ENCODE peak calls at places on chromosomes 12 and 14, in six cellular contexts. M is HFFc6, U is fibroblast of pulmonary artery, S is tibial nerve, Q is fibroblast of lung, C is A549. P is an unnamed sample.

GRCh38 chr12:1925125-1925963 is 6.9 kb upstream of the CACNA2D4 start:
- DNase-seq in M (no peak), C (no peak), Q (no peak), S (no peak), U (no peak), P (no peak)

GRCh38 chr12:93031028-93031427 is 101.9 kb upstream of the EEA1 start:
- DNase-seq in M (no peak), S (no peak), Q (no peak), U (no peak), C (no peak), P (no peak)

GRCh38 chr12:2453076-2453806 is 341.5 kb upstream of the FKBP4 start:
- DNase-seq in Q (no peak), C (no peak), M (no peak), U (no peak), S (no peak), P (no peak)

GRCh38 chr12:79121486-79121885 is 256.9 kb downstream of the SYT1 start:
- DNase-seq in C (peak; percentile 6), S (no peak), Q (no peak), U (peak; percentile 8), M (no peak), P (no peak)

GRCh38 chr12:82461851-82462250 is 103.5 kb downstream of the METTL25 start:
- DNase-seq in U (peak; percentile 11), M (no peak), C (no peak), Q (no peak), S (no peak), P (no peak)

GRCh38 chr14:61475316-61475715 is 153.9 kb downstream of the PRKCH start:
- DNase-seq in C (peak; percentile 53), Q (peak; percentile 63), S (no peak), M (peak; percentile 67), U (peak; percentile 91), P (peak; percentile 58)

GRCh38 chr12:79690156-79690605 is 583 bp downstream of the PAWR start:
- DNase-seq in M (peak; percentile 22), C (no peak), U (no peak), Q (no peak), S (peak; percentile 7), P (no peak)

GRCh38 chr12:65740873-65741600 is 83.2 kb upstream of the HMGA2 start:
- DNase-seq in U (peak; percentile 84), M (peak; percentile 51), Q (peak; percentile 79), C (peak; percentile 82), S (peak; percentile 71), P (peak; percentile 92)

GRCh38 chr14:81256289-81256960 is 35.7 kb upstream of the GTF2A1 start:
- DNase-seq in M (no peak), C (no peak), U (no peak), S (no peak), Q (no peak), P (no peak)

DNA sequence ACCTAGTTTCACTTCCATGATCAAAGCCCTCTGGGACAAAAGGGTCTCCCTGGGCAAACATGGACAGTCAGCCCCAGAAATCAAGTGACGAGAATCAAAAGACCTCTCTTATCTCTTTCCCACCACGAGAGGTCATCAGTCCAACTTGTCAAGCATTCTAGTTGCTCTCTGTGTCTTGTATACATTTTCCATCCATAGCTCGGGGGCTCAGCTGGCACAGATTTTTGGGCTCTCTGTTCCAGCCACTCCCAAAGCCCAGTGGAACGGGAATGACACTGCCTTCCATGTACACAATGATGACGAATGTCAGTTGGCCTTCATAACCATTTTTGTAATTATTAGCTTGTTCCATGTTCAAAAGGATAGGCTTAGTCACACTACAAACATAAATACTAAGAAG is 29.7 kb downstream of the NOS1 start:
- DNase-seq in M (no peak), S (no peak), C (peak; percentile 27), Q (no peak), U (no peak), P (no peak)
- TF ChIP-seq CTCF in M (no peak), S (no peak), C (peak; percentile 45), Q (no peak), U (no peak), P (no peak)

GRCh38 chr14:46344327-46344937 is 307.1 kb downstream of the RPL10L start:
- DNase-seq in U (peak; percentile 2), M (peak; percentile 6), S (no peak), Q (peak; percentile 10), C (no peak), P (peak; percentile 4)
- TF ChIP-seq CTCF in U (peak; percentile 16), M (peak; percentile 72), S (no peak), Q (peak; percentile 35), C (peak; percentile 33), P (peak; percentile 73)

GRCh38 chr14:104974146-104974541 is 4.0 kb downstream of the AHNAK2 start:
- DNase-seq in Q (no peak), S (no peak), U (no peak), M (no peak), C (no peak), P (no peak)

GRCh38 chr14:104973215-104974145 is 4.7 kb downstream of the AHNAK2 start:
- DNase-seq in M (peak; percentile 95), Q (peak; percentile 97), S (peak; percentile 64), U (peak; percentile 95), C (peak; percentile 85), P (no peak)

GRCh38 chr14:104970231-104971068 is 7.7 kb downstream of the AHNAK2 start:
- DNase-seq in Q (peak; percentile 92), C (peak; percentile 78), M (peak; percentile 81), U (peak; percentile 80), S (peak; percentile 72), P (no peak)

GRCh38 chr14:104971447-104972240 is 6.5 kb downstream of the AHNAK2 start:
- DNase-seq in M (no peak), S (no peak), U (no peak), Q (no peak), C (no peak), P (no peak)

DNA sequence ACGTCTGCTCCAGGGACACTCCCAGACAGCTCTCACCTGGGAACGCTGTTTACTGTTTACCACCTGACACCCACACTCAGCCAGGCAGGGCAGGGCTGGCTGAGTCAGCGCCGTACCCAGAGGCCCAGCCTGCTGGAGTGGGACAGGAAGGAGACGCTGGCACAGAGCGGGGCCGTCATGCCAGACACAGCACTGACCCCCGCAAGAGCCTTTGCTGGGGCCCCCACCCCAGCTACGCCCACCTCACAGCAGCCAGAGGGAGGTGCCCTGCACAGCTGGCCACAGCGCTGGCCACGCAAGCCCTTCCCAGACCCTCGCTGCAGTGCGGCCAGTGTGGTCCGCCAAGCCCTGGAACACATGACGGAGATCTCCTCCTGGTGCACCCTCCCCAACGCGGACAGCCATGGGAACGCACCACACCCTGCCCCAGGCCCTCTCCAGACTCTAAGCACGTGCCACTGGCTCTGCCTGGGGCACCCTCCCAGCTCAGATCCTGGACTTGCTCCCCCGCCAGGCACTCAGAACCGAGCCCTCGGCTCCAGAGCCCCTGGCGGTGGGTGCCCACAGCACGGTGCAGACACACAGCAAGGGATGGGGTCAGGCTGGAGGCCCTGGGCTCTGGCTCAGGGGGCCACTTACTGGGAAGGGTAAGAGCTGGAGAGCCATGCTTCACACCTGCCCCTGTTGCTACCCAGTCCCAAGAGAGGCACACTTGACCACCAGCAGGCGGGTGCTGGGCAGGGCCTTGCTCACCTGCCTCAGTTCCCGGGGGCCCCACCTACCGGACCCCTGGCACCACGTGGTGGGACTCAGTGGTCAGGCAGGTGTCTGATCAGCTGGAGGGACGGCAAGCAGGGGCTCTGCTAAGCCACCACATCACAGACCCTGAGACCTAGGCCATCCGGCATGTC is 5.6 kb downstream of the AHNAK2 start:
- DNase-seq in Q (peak; percentile 59), S (peak; percentile 53), U (no peak), M (no peak), C (peak; percentile 79), P (no peak)
- TF ChIP-seq CTCF in Q (no peak), S (no peak), U (no peak), M (no peak), C (no peak), P (no peak)

GRCh38 chr12:6950401-6950801 is 755 bp upstream of the PTPN6 start:
- DNase-seq in U (no peak), C (no peak), S (no peak), Q (no peak), M (no peak), P (no peak)
- TF ChIP-seq CTCF in U (peak; percentile 25), C (no peak), S (no peak), Q (peak; percentile 3), M (peak; percentile 62), P (peak; percentile 52)

DNA sequence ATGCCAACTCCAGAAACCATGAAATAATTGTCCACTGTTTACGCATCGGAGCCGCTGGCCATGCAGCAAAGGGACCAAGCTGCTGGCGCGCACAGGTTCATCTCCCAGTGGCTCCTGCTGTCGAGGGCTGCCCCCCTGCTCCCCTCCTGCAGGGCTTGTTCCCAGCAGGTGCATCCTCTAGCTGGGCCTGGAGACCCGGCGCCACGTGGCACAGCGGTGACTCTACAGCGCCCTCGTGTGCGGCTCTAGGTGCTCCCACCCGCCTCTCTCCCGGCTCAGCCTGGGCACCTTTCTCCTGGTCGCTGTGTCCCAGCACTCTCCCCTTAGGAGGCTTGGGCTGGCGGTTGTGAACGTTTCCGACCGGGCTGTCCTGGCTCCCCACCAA is 37.5 kb upstream of the INF2 start:
- DNase-seq in M (no peak), U (no peak), S (no peak), Q (no peak), C (no peak), P (no peak)
- TF ChIP-seq CTCF in M (peak; percentile 14), U (no peak), S (no peak), Q (no peak), C (no peak), P (no peak)

DNA sequence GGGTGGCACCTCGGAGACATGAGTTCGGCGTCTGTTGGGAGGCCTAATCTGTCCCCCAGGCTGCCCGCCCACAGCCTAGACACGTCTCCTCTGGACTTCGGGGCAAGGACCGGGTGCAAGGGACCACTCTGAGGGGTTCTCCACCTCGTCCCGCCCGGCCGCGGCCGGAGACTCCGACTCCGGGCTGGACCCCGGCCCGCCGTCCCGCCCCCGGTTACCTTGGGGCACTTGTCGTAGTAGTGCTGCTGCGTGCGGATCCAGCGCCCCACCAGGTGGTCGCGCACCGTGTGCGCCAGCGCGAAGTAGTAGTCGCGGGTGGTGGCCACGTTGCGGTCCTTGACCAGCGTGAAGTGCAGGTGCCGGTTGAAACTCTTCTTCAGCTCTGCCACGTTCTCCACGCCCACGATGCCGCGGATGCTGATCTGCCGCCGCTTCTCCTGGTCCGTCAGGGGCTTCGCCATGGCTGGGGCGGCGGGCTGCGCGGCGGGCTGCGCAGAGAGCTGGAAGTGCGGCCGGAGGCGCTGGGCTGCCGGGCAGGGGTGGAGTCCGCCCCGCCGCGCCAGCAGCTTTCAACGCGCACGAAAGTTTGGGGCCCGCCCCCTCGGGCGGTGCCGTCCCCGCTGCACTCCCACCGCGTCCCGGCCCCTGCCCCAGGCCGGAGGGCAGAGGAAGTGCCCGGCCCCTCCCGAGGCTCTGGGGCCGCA is at the start of gene PYGL:
- DNase-seq in S (peak; percentile 47), C (peak; percentile 65), Q (peak; percentile 76), M (peak; percentile 39), U (peak; percentile 71), P (peak; percentile 70)
- TF ChIP-seq CTCF in S (no peak), C (no peak), Q (no peak), M (no peak), U (no peak), P (no peak)

DNA sequence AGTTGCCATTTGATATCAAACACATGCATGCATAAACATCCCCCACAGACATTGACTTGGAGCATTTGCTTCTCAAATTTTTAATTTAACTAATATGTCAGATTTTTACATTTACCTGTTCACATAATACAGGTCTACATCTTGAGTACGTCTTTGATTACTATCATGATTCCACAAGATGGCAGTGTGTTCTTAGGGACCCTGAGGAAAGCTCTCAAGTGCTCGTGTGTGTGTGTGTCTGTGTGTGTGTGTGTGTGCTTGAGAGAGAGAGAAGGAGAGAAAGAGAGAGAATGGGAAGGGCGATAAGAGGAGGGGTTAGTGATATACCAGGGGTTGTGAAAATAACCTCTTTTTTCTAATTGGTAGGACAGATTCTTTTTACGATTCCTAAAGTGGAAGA is 167.1 kb upstream of the OR4E1 start:
- DNase-seq in M (no peak), U (no peak), Q (no peak), C (no peak), S (no peak), P (no peak)
- TF ChIP-seq CTCF in M (no peak), U (no peak), Q (no peak), C (no peak), S (no peak), P (no peak)

GRCh38 chr12:49389092-49389703 is 21.9 kb downstream of the SPATS2 start:
- DNase-seq in S (no peak), U (no peak), M (no peak), Q (no peak), C (no peak), P (no peak)
- TF ChIP-seq CTCF in S (no peak), U (no peak), M (no peak), Q (no peak), C (no peak), P (peak; percentile 13)